ENCODE peak calls at places on chromosomes 16 and 17, in eight cellular contexts. G is ovary; F is SJSA1; C is fibroblast of lung; D is right cardiac atrium; Y is stimulated activated CD4-positive, alpha-beta T cell treated with anti-CD3 and anti-CD28 coated beads, TNF-alpha, amount 100 ng/mL, for 48 hours; Z is activated gamma-delta T cell treated with anti-CD3 and anti-CD28 coated beads, Interleukin-2, amount 50 U/mL, for 16 hours; B is fibroblast of pulmonary artery. M is an unnamed sample.

GRCh38 chr16:20918486-20919239 is 18.1 kb downstream of the LYRM1 start:
- DNase-seq in C (peak), F (no peak), G (no peak), D (peak), Z (no peak), Y (no peak), B (peak), M (no peak)

GRCh38 chr17:80452173-80452915 is 24.1 kb downstream of the NPTX1 start:
- DNase-seq in Y (no peak), Z (no peak), C (no peak), D (no peak), B (no peak), F (no peak), G (no peak), M (no peak)

GRCh38 chr16:89690392-89690901 is 4.0 kb downstream of the CDK10 start:
- DNase-seq in Y (no peak), B (no peak), D (no peak), G (no peak), Z (no peak), C (no peak), F (no peak), M (no peak)

GRCh38 chr17:40511667-40512221 is 10.3 kb upstream of the TNS4 start:
- DNase-seq in Y (no peak), C (no peak), Z (no peak), D (no peak), F (no peak), B (no peak), G (no peak), M (no peak)

GRCh38 chr16:68388124-68388523 is 60.2 kb downstream of the SMPD3 start:
- DNase-seq in Y (no peak), Z (no peak), F (no peak), D (no peak), G (no peak), B (no peak), C (no peak), M (no peak)

GRCh38 chr16:68238029-68238345 is 2.1 kb upstream of the ESRP2 start:
- DNase-seq in C (no peak), Y (no peak), B (no peak), D (no peak), G (no peak), Z (no peak), F (no peak), M (no peak)

GRCh38 chr17:21293846-21294240 is 9.3 kb downstream of the MAP2K3 start:
- DNase-seq in B (no peak), F (no peak), G (no peak), Y (no peak), C (no peak), Z (no peak), D (no peak), M (no peak)

GRCh38 chr17:948284-948852 is 31.2 kb downstream of the NXN start:
- DNase-seq in Z (no peak), C (no peak), Y (no peak), D (no peak), F (no peak), B (no peak), G (no peak), M (no peak)

GRCh38 chr16:89574681-89575246 is 794 bp upstream of the CPNE7 start:
- DNase-seq in G (no peak), B (peak), Z (peak), Y (peak), F (peak), D (peak), C (peak), M (no peak)

GRCh38 chr17:37796081-37796480 is 51.2 kb upstream of the HNF1B start:
- DNase-seq in Y (no peak), G (no peak), C (no peak), Z (no peak), F (no peak), B (no peak), D (no peak), M (no peak)

GRCh38 chr17:57662644-57663308 is 82.3 kb downstream of the CCDC182 start:
- DNase-seq in Y (peak), B (peak), C (peak), F (peak), G (peak), D (peak), Z (no peak), M (peak)

GRCh38 chr16:12433691-12434390 is 369.8 kb downstream of the CPPED1 start:
- DNase-seq in G (no peak), B (no peak), D (no peak), Y (no peak), C (no peak), Z (no peak), F (no peak), M (no peak)

GRCh38 chr17:80441133-80441578 is 26.2 kb downstream of the ENDOV start:
- DNase-seq in G (peak), C (peak), Z (peak), B (peak), Y (no peak), F (peak), D (peak), M (no peak)

GRCh38 chr17:42034059-42034458 is 14.2 kb downstream of the NKIRAS2 start:
- DNase-seq in Z (no peak), G (no peak), D (no peak), C (no peak), Y (no peak), F (no peak), B (no peak), M (no peak)

GRCh38 chr16:70437582-70438324 is 1.1 kb downstream of the ST3GAL2 start:
- DNase-seq in G (peak), Y (no peak), Z (no peak), F (peak), B (peak), D (no peak), C (peak), M (no peak)

GRCh38 chr16:89563639-89564392 is 3.3 kb downstream of the RPL13 start:
- DNase-seq in Y (no peak), C (no peak), B (no peak), Z (no peak), D (no peak), G (no peak), F (no peak), M (no peak)